ENCODE peak calls at places on chromosomes 3 and 15, in ten cellular contexts. One of them, this sample, is unnamed.

GRCh38 chr3:123141276-123141675 is 60.5 kb upstream of the SEC22A start:
- DNase-seq in nephron progenitor cell: no peak
- DNase-seq in thoracic aorta: no peak
- DNase-seq in endothelial cell: no peak
- DNase-seq in tibial nerve: no peak
- DNase-seq in osteoblast: no peak
- DNase-seq in foreskin fibroblast: no peak
- DNase-seq in AG09309: no peak
- DNase-seq in GM23338: no peak
- DNase-seq in upper lobe of right lung: peak
- DNase-seq in this sample: peak

GRCh38 chr15:32659340-32659831 is 17.9 kb downstream of the SCG5 start:
- DNase-seq in nephron progenitor cell: peak
- DNase-seq in thoracic aorta: peak
- DNase-seq in endothelial cell: no peak
- DNase-seq in tibial nerve: no peak
- DNase-seq in osteoblast: peak
- DNase-seq in foreskin fibroblast: peak
- DNase-seq in AG09309: peak
- DNase-seq in GM23338: no peak
- DNase-seq in upper lobe of right lung: no peak
- DNase-seq in this sample: no peak

GRCh38 chr3:57559526-57559925 is 3.5 kb downstream of the PDE12 start:
- DNase-seq in nephron progenitor cell: no peak
- DNase-seq in thoracic aorta: no peak
- DNase-seq in endothelial cell: no peak
- DNase-seq in tibial nerve: no peak
- DNase-seq in osteoblast: peak
- DNase-seq in foreskin fibroblast: peak
- DNase-seq in AG09309: no peak
- DNase-seq in GM23338: no peak
- DNase-seq in upper lobe of right lung: no peak
- DNase-seq in this sample: no peak

GRCh38 chr3:76756578-76756977 is 283.3 kb upstream of the ROBO2 start:
- DNase-seq in nephron progenitor cell: no peak
- DNase-seq in thoracic aorta: no peak
- DNase-seq in endothelial cell: no peak
- DNase-seq in tibial nerve: no peak
- DNase-seq in osteoblast: no peak
- DNase-seq in foreskin fibroblast: no peak
- DNase-seq in AG09309: no peak
- DNase-seq in GM23338: no peak
- DNase-seq in upper lobe of right lung: no peak
- DNase-seq in this sample: no peak

GRCh38 chr3:159266779-159267178 is 464.9 kb downstream of the MFSD1 start:
- DNase-seq in nephron progenitor cell: peak
- DNase-seq in thoracic aorta: no peak
- DNase-seq in endothelial cell: peak
- DNase-seq in tibial nerve: no peak
- DNase-seq in osteoblast: no peak
- DNase-seq in foreskin fibroblast: no peak
- DNase-seq in AG09309: no peak
- DNase-seq in GM23338: peak
- DNase-seq in upper lobe of right lung: no peak
- DNase-seq in this sample: no peak

GRCh38 chr3:21540265-21540664 is 210.7 kb downstream of the ZNF385D start:
- DNase-seq in nephron progenitor cell: no peak
- DNase-seq in thoracic aorta: no peak
- DNase-seq in endothelial cell: no peak
- DNase-seq in tibial nerve: no peak
- DNase-seq in osteoblast: no peak
- DNase-seq in foreskin fibroblast: no peak
- DNase-seq in AG09309: no peak
- DNase-seq in GM23338: no peak
- DNase-seq in upper lobe of right lung: no peak
- DNase-seq in this sample: no peak

GRCh38 chr15:67274236-67274635 is 19.6 kb downstream of the IQCH start:
- DNase-seq in nephron progenitor cell: no peak
- DNase-seq in thoracic aorta: no peak
- DNase-seq in endothelial cell: no peak
- DNase-seq in tibial nerve: no peak
- DNase-seq in osteoblast: no peak
- DNase-seq in foreskin fibroblast: no peak
- DNase-seq in AG09309: no peak
- DNase-seq in GM23338: no peak
- DNase-seq in upper lobe of right lung: no peak
- DNase-seq in this sample: no peak

GRCh38 chr3:178561239-178561638 is 25.0 kb downstream of the KCNMB2 start:
- DNase-seq in nephron progenitor cell: no peak
- DNase-seq in thoracic aorta: no peak
- DNase-seq in endothelial cell: no peak
- DNase-seq in tibial nerve: no peak
- DNase-seq in osteoblast: no peak
- DNase-seq in foreskin fibroblast: no peak
- DNase-seq in AG09309: no peak
- DNase-seq in GM23338: no peak
- DNase-seq in upper lobe of right lung: no peak
- DNase-seq in this sample: no peak

GRCh38 chr3:138935864-138936762 is 10.8 kb downstream of the FOXL2 start:
- DNase-seq in nephron progenitor cell: peak
- DNase-seq in thoracic aorta: no peak
- DNase-seq in endothelial cell: peak
- DNase-seq in tibial nerve: peak
- DNase-seq in osteoblast: peak
- DNase-seq in foreskin fibroblast: peak
- DNase-seq in AG09309: no peak
- DNase-seq in GM23338: peak
- DNase-seq in upper lobe of right lung: peak
- DNase-seq in this sample: peak

GRCh38 chr15:70424937-70425411 is 327.3 kb upstream of the TLE3 start:
- DNase-seq in nephron progenitor cell: no peak
- DNase-seq in thoracic aorta: no peak
- DNase-seq in endothelial cell: no peak
- DNase-seq in tibial nerve: no peak
- DNase-seq in osteoblast: no peak
- DNase-seq in foreskin fibroblast: no peak
- DNase-seq in AG09309: no peak
- DNase-seq in GM23338: no peak
- DNase-seq in upper lobe of right lung: no peak
- DNase-seq in this sample: no peak

GRCh38 chr15:101248274-101248673 is 3.6 kb downstream of the CHSY1 start:
- DNase-seq in nephron progenitor cell: no peak
- DNase-seq in thoracic aorta: no peak
- DNase-seq in endothelial cell: no peak
- DNase-seq in tibial nerve: no peak
- DNase-seq in osteoblast: no peak
- DNase-seq in foreskin fibroblast: no peak
- DNase-seq in AG09309: no peak
- DNase-seq in GM23338: no peak
- DNase-seq in upper lobe of right lung: no peak
- DNase-seq in this sample: no peak

GRCh38 chr3:182726258-182727142 is 66.8 kb upstream of the ATP11B start:
- DNase-seq in nephron progenitor cell: no peak
- DNase-seq in thoracic aorta: no peak
- DNase-seq in endothelial cell: no peak
- DNase-seq in tibial nerve: no peak
- DNase-seq in osteoblast: no peak
- DNase-seq in foreskin fibroblast: no peak
- DNase-seq in AG09309: no peak
- DNase-seq in GM23338: no peak
- DNase-seq in upper lobe of right lung: no peak
- DNase-seq in this sample: no peak

DNA sequence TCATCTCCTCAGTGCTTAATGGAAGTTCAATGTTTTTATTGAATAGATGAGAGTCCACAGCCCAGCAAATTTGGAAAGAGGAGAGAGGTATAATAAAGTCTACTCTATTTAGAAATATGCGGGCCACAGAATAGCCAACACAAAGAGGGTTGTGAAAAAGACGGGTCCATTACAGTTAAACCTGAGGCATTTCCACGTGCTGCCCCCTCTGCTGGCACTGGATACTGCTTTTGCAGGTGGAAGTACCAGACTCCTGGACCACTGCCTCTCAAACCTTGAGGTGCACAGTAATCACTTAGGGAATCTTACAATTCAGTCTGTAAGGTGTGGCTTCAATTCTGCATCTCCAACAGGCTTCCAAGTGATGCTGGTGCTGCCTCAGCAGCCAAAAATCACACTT is 3.0 kb upstream of the TFDP2 start:
- DNase-seq in nephron progenitor cell: peak
- DNase-seq in thoracic aorta: no peak
- DNase-seq in endothelial cell: peak
- DNase-seq in tibial nerve: no peak
- DNase-seq in osteoblast: peak
- DNase-seq in foreskin fibroblast: no peak
- DNase-seq in AG09309: no peak
- DNase-seq in GM23338: peak
- DNase-seq in upper lobe of right lung: no peak
- DNase-seq in this sample: no peak
- TF ChIP-seq CTCF in nephron progenitor cell: peak
- TF ChIP-seq CTCF in thoracic aorta: no peak
- TF ChIP-seq CTCF in endothelial cell: peak
- TF ChIP-seq CTCF in tibial nerve: no peak
- TF ChIP-seq CTCF in osteoblast: peak
- TF ChIP-seq CTCF in foreskin fibroblast: no peak
- TF ChIP-seq CTCF in AG09309: peak
- TF ChIP-seq CTCF in GM23338: peak
- TF ChIP-seq CTCF in upper lobe of right lung: no peak
- TF ChIP-seq CTCF in this sample: no peak

GRCh38 chr3:98573231-98573728 is 20.1 kb downstream of the CPOX start:
- DNase-seq in nephron progenitor cell: no peak
- DNase-seq in thoracic aorta: no peak
- DNase-seq in endothelial cell: no peak
- DNase-seq in tibial nerve: no peak
- DNase-seq in osteoblast: no peak
- DNase-seq in foreskin fibroblast: no peak
- DNase-seq in AG09309: no peak
- DNase-seq in GM23338: peak
- DNase-seq in upper lobe of right lung: no peak
- DNase-seq in this sample: no peak
- TF ChIP-seq CTCF in nephron progenitor cell: peak
- TF ChIP-seq CTCF in thoracic aorta: no peak
- TF ChIP-seq CTCF in endothelial cell: peak
- TF ChIP-seq CTCF in tibial nerve: no peak
- TF ChIP-seq CTCF in osteoblast: peak
- TF ChIP-seq CTCF in foreskin fibroblast: peak
- TF ChIP-seq CTCF in AG09309: peak
- TF ChIP-seq CTCF in GM23338: peak
- TF ChIP-seq CTCF in upper lobe of right lung: peak
- TF ChIP-seq CTCF in this sample: no peak

GRCh38 chr15:64070106-64070505 is 23.5 kb downstream of the CIAO2A start:
- DNase-seq in nephron progenitor cell: no peak
- DNase-seq in thoracic aorta: no peak
- DNase-seq in endothelial cell: no peak
- DNase-seq in tibial nerve: no peak
- DNase-seq in osteoblast: no peak
- DNase-seq in foreskin fibroblast: no peak
- DNase-seq in AG09309: no peak
- DNase-seq in GM23338: no peak
- DNase-seq in upper lobe of right lung: no peak
- DNase-seq in this sample: no peak

GRCh38 chr15:64071931-64072765 is 21.5 kb downstream of the CIAO2A start:
- DNase-seq in nephron progenitor cell: no peak
- DNase-seq in thoracic aorta: no peak
- DNase-seq in endothelial cell: no peak
- DNase-seq in tibial nerve: no peak
- DNase-seq in osteoblast: no peak
- DNase-seq in foreskin fibroblast: no peak
- DNase-seq in AG09309: no peak
- DNase-seq in GM23338: no peak
- DNase-seq in upper lobe of right lung: no peak
- DNase-seq in this sample: no peak

GRCh38 chr15:64070965-64071851 is 22.4 kb downstream of the CIAO2A start:
- DNase-seq in nephron progenitor cell: no peak
- DNase-seq in thoracic aorta: peak
- DNase-seq in endothelial cell: no peak
- DNase-seq in tibial nerve: peak
- DNase-seq in osteoblast: peak
- DNase-seq in foreskin fibroblast: peak
- DNase-seq in AG09309: peak
- DNase-seq in GM23338: no peak
- DNase-seq in upper lobe of right lung: no peak
- DNase-seq in this sample: peak

GRCh38 chr15:64068133-64068532 is 21.8 kb upstream of the DAPK2 start:
- DNase-seq in nephron progenitor cell: no peak
- DNase-seq in thoracic aorta: no peak
- DNase-seq in endothelial cell: no peak
- DNase-seq in tibial nerve: no peak
- DNase-seq in osteoblast: no peak
- DNase-seq in foreskin fibroblast: no peak
- DNase-seq in AG09309: no peak
- DNase-seq in GM23338: no peak
- DNase-seq in upper lobe of right lung: no peak
- DNase-seq in this sample: no peak

GRCh38 chr15:64067564-64068030 is 21.3 kb upstream of the DAPK2 start:
- DNase-seq in nephron progenitor cell: peak
- DNase-seq in thoracic aorta: no peak
- DNase-seq in endothelial cell: peak
- DNase-seq in tibial nerve: no peak
- DNase-seq in osteoblast: peak
- DNase-seq in foreskin fibroblast: no peak
- DNase-seq in AG09309: no peak
- DNase-seq in GM23338: peak
- DNase-seq in upper lobe of right lung: no peak
- DNase-seq in this sample: peak
- TF ChIP-seq CTCF in nephron progenitor cell: peak
- TF ChIP-seq CTCF in thoracic aorta: peak
- TF ChIP-seq CTCF in endothelial cell: peak
- TF ChIP-seq CTCF in tibial nerve: peak
- TF ChIP-seq CTCF in osteoblast: peak
- TF ChIP-seq CTCF in foreskin fibroblast: peak
- TF ChIP-seq CTCF in AG09309: peak
- TF ChIP-seq CTCF in GM23338: peak
- TF ChIP-seq CTCF in upper lobe of right lung: peak
- TF ChIP-seq CTCF in this sample: peak

GRCh38 chr3:10299175-10299574 is 6.4 kb upstream of the GHRL start:
- DNase-seq in nephron progenitor cell: no peak
- DNase-seq in thoracic aorta: no peak
- DNase-seq in endothelial cell: no peak
- DNase-seq in tibial nerve: no peak
- DNase-seq in osteoblast: no peak
- DNase-seq in foreskin fibroblast: no peak
- DNase-seq in AG09309: no peak
- DNase-seq in GM23338: no peak
- DNase-seq in upper lobe of right lung: no peak
- DNase-seq in this sample: no peak
- TF ChIP-seq CTCF in nephron progenitor cell: no peak
- TF ChIP-seq CTCF in thoracic aorta: no peak
- TF ChIP-seq CTCF in endothelial cell: no peak
- TF ChIP-seq CTCF in tibial nerve: no peak
- TF ChIP-seq CTCF in osteoblast: peak
- TF ChIP-seq CTCF in foreskin fibroblast: no peak
- TF ChIP-seq CTCF in AG09309: peak
- TF ChIP-seq CTCF in GM23338: peak
- TF ChIP-seq CTCF in upper lobe of right lung: no peak
- TF ChIP-seq CTCF in this sample: no peak

GRCh38 chr15:87707076-87707475 is 549.5 kb downstream of the NTRK3 start:
- DNase-seq in nephron progenitor cell: no peak
- DNase-seq in thoracic aorta: no peak
- DNase-seq in endothelial cell: no peak
- DNase-seq in tibial nerve: no peak
- DNase-seq in osteoblast: no peak
- DNase-seq in foreskin fibroblast: no peak
- DNase-seq in AG09309: no peak
- DNase-seq in GM23338: no peak
- DNase-seq in upper lobe of right lung: no peak
- DNase-seq in this sample: no peak
- TF ChIP-seq CTCF in nephron progenitor cell: no peak
- TF ChIP-seq CTCF in thoracic aorta: no peak
- TF ChIP-seq CTCF in endothelial cell: no peak
- TF ChIP-seq CTCF in tibial nerve: no peak
- TF ChIP-seq CTCF in osteoblast: no peak
- TF ChIP-seq CTCF in foreskin fibroblast: no peak
- TF ChIP-seq CTCF in AG09309: no peak
- TF ChIP-seq CTCF in GM23338: no peak
- TF ChIP-seq CTCF in upper lobe of right lung: no peak
- TF ChIP-seq CTCF in this sample: no peak

This sample was measured in ovary.